ENCODE peak calls at places on chromosomes 1 and 21, in eight cellular contexts. N, O, S, P, E, V, J and M are unnamed samples.

GRCh38 chr1:208520700-208521099 is 276.5 kb upstream of the PLXNA2 start:
- DNase-seq in P (no peak), V (no peak), J (no peak), E (no peak), O (no peak), N (no peak), S (no peak), M (no peak)

GRCh38 chr1:13699510-13699909 is 478 bp upstream of the PRDM2 start:
- DNase-seq in S (no peak), V (no peak), J (peak; percentile 63), E (no peak), O (peak; percentile 27), P (peak; percentile 29), N (no peak), M (no peak)

GRCh38 chr1:85274969-85275453 is 1.4 kb downstream of the BCL10 start:
- DNase-seq in S (no peak), J (no peak), V (no peak), N (peak; percentile 79), O (no peak), P (no peak), E (no peak), M (no peak)

GRCh38 chr1:186620951-186621350 is 59.3 kb downstream of the PTGS2 start:
- DNase-seq in S (no peak), E (no peak), O (no peak), P (no peak), V (no peak), J (no peak), N (peak; percentile 91), M (no peak)

GRCh38 chr1:1116701-1117468 is 996 bp upstream of the C1orf159 start:
- DNase-seq in N (no peak), P (peak; percentile 18), S (peak; percentile 33), E (no peak), V (no peak), O (peak; percentile 52), J (peak; percentile 70), M (no peak)

GRCh38 chr21:16539041-16539440 is 809.3 kb downstream of the USP25 start:
- DNase-seq in J (no peak), P (no peak), O (no peak), S (no peak), V (no peak), N (peak; percentile 22), E (no peak), M (no peak)

GRCh38 chr21:46188226-46189212 is 4.3 kb upstream of the SPATC1L start:
- DNase-seq in P (peak; percentile 66), S (no peak), O (no peak), N (peak; percentile 51), J (no peak), V (no peak), E (no peak), M (peak; percentile 87)

GRCh38 chr1:245234217-245235120 is 79.7 kb downstream of the KIF26B start:
- DNase-seq in N (peak; percentile 49), V (peak; percentile 44), J (no peak), S (no peak), P (no peak), O (no peak), E (no peak), M (no peak)

GRCh38 chr1:196405839-196406238 is 202.4 kb downstream of the KCNT2 start:
- DNase-seq in O (no peak), J (no peak), V (no peak), S (no peak), E (no peak), N (no peak), P (no peak), M (no peak)

GRCh38 chr1:17369466-17369865 is 2.5 kb upstream of the PADI6 start:
- DNase-seq in S (no peak), J (no peak), V (no peak), N (peak; percentile 23), E (no peak), P (no peak), O (no peak), M (no peak)

GRCh38 chr1:93967276-93967675 is 58.0 kb upstream of the GCLM start:
- DNase-seq in O (no peak), N (no peak), J (no peak), V (no peak), P (no peak), S (no peak), E (no peak), M (peak; percentile 26)

GRCh38 chr1:75342799-75343198 is 208.6 kb downstream of the LHX8 start:
- DNase-seq in E (peak; percentile 63), N (no peak), O (no peak), J (no peak), S (no peak), P (no peak), V (no peak), M (no peak)

GRCh38 chr1:45503462-45504360 is 3.6 kb downstream of the MMACHC start:
- DNase-seq in P (no peak), J (no peak), O (no peak), S (no peak), E (no peak), V (no peak), N (no peak), M (no peak)

GRCh38 chr1:3012511-3013291 is 8.6 kb upstream of the ACTRT2 start:
- DNase-seq in V (peak; percentile 24), S (peak; percentile 45), N (peak; percentile 3), E (peak; percentile 59), O (peak; percentile 63), P (peak; percentile 69), J (peak; percentile 90), M (peak; percentile 12)